ENCODE peak calls at places on chromosomes 5 and 9, in eight cellular contexts. S is activated T-cell treated with anti-CD3 and anti-CD28 coated beads for 1 hour, P is suprapubic skin, H is fibroblast of pulmonary artery, I is fibroblast of lung, T is midbrain, X is H4, Z is mesothelial cell of epicardium. F is an unnamed sample.

GRCh38 chr9:113985968-113986585 is 92.0 kb downstream of the AMBP start:
- DNase-seq in S (no peak), P (no peak), H (no peak), I (no peak), T (no peak), X (peak; percentile 66), Z (no peak), F (peak; percentile 17)

GRCh38 chr5:10364186-10364689 is 10.7 kb downstream of the MARCHF6 start:
- DNase-seq in S (no peak), P (no peak), H (no peak), I (no peak), T (no peak), X (no peak), Z (no peak), F (no peak)

GRCh38 chr5:107887181-107887580 is 216.4 kb upstream of the EFNA5 start:
- DNase-seq in S (no peak), P (no peak), H (no peak), I (no peak), T (no peak), X (no peak), Z (no peak), F (no peak)

GRCh38 chr9:97501177-97501971 is at the start of gene TMOD1:
- DNase-seq in S (peak; percentile 14), P (peak; percentile 69), H (peak; percentile 15), I (peak; percentile 20), T (peak; percentile 74), X (peak; percentile 34), Z (no peak), F (no peak)

GRCh38 chr5:88298425-88298824 is 29.8 kb upstream of the TMEM161B start:
- DNase-seq in S (no peak), P (no peak), H (peak; percentile 42), I (peak; percentile 28), T (no peak), X (no peak), Z (no peak), F (no peak)

GRCh38 chr9:135791431-135792267 is 89.7 kb downstream of the KCNT1 start:
- DNase-seq in S (no peak), P (no peak), H (no peak), I (no peak), T (no peak), X (no peak), Z (no peak), F (no peak)

GRCh38 chr9:13113751-13114150 is 165.7 kb downstream of the MPDZ start:
- DNase-seq in S (no peak), P (no peak), H (peak; percentile 4), I (peak; percentile 24), T (no peak), X (no peak), Z (no peak), F (no peak)

GRCh38 chr5:78600656-78601452 is 47.7 kb downstream of the LHFPL2 start:
- DNase-seq in S (no peak), P (no peak), H (no peak), I (peak; percentile 47), T (no peak), X (no peak), Z (no peak), F (no peak)

GRCh38 chr5:157540707-157541451 is 34.7 kb downstream of the ADAM19 start:
- DNase-seq in S (no peak), P (no peak), H (peak; percentile 87), I (peak; percentile 71), T (no peak), X (no peak), Z (no peak), F (no peak)

F was measured in pulmonary artery endothelial cell.